ENCODE peak calls at places on chromosomes 1 and 21, in five cellular contexts. D is EL, F is AG10803, O is omental fat pad, A is GM23338. U is an unnamed sample.

GRCh38 chr21:33206771-33207290 is 22.9 kb upstream of the IFNAR2 start:
- DNase-seq in F (no peak), A (no peak), O (no peak), D (no peak), U (no peak)

GRCh38 chr1:30764939-30765582 is 7.5 kb upstream of the LAPTM5 start:
- DNase-seq in D (no peak), A (no peak), O (no peak), F (no peak), U (no peak)

GRCh38 chr21:26506951-26507350 is 66.1 kb downstream of the CYYR1 start:
- DNase-seq in O (no peak), D (peak), A (no peak), F (peak), U (no peak)

GRCh38 chr1:20753589-20753988 is 21.1 kb upstream of the SH2D5 start:
- DNase-seq in A (no peak), F (peak), D (peak), O (no peak), U (no peak)

GRCh38 chr1:218374972-218375371 is 29.8 kb downstream of the TGFB2 start:
- DNase-seq in D (peak), F (no peak), O (no peak), A (no peak), U (no peak)

GRCh38 chr1:26045712-26046312 is at the start of gene SLC30A2:
- DNase-seq in O (no peak), D (no peak), A (peak), F (no peak), U (no peak)

GRCh38 chr1:116852910-116853309 is 56.8 kb upstream of the PTGFRN start:
- DNase-seq in O (no peak), D (peak), A (peak), F (peak), U (no peak)

GRCh38 chr1:53330819-53331218 is 2.9 kb upstream of the LRP8 start:
- DNase-seq in F (no peak), A (no peak), O (no peak), D (no peak), U (peak)

GRCh38 chr1:6653651-6654290 is 29.1 kb downstream of the THAP3 start:
- DNase-seq in A (no peak), F (no peak), O (no peak), D (no peak), U (no peak)

GRCh38 chr21:34889287-34889536 is 159.9 kb downstream of the RUNX1 start:
- DNase-seq in A (peak), D (peak), F (peak), O (no peak), U (peak)

GRCh38 chr1:181152892-181153633 is 64.6 kb downstream of the IER5 start:
- DNase-seq in A (peak), D (peak), O (no peak), F (peak), U (peak)

GRCh38 chr1:35756064-35756463 is 13.7 kb downstream of the CLSPN start:
- DNase-seq in O (no peak), D (no peak), F (no peak), A (no peak), U (no peak)

GRCh38 chr1:173255214-173255813 is 48.2 kb upstream of the TNFSF4 start:
- DNase-seq in O (no peak), F (peak), D (peak), A (peak), U (no peak)

GRCh38 chr1:169680377-169681019 is 30.9 kb downstream of the SELL start:
- DNase-seq in F (no peak), A (no peak), D (no peak), O (no peak), U (no peak)

GRCh38 chr1:40161125-40161887 is at the start of gene RLF:
- DNase-seq in D (peak), O (peak), F (peak), A (peak), U (peak)

GRCh38 chr1:4652631-4653327 is 1.6 kb upstream of the AJAP1 start:
- DNase-seq in F (peak), A (peak), O (no peak), D (peak), U (no peak)

GRCh38 chr1:210702512-210702911 is 373.8 kb downstream of the HHAT start:
- DNase-seq in D (no peak), F (no peak), A (peak), O (no peak), U (no peak)

GRCh38 chr21:38645282-38645681 is 147.0 kb upstream of the ERG start:
- DNase-seq in D (peak), F (peak), A (no peak), O (no peak), U (no peak)

GRCh38 chr1:148379697-148380096 is 103.4 kb downstream of the PPIAL4G start:
- DNase-seq in O (no peak), A (peak), F (no peak), D (no peak), U (no peak)

GRCh38 chr1:174996474-174996873 is 3.3 kb upstream of the CACYBP start:
- DNase-seq in D (peak), O (no peak), A (no peak), F (peak), U (no peak)

GRCh38 chr1:202105571-202106339 is 17.0 kb upstream of the GPR37L1 start:
- DNase-seq in A (peak), F (peak), D (peak), O (no peak), U (no peak)

GRCh38 chr1:201702936-201703335 is 126.0 kb upstream of the IPO9 start:
- DNase-seq in D (no peak), F (peak), A (peak), O (no peak), U (no peak)

GRCh38 chr1:231272173-231272572 is 31.2 kb downstream of the GNPAT start:
- DNase-seq in F (no peak), O (no peak), D (no peak), A (no peak), U (no peak)

GRCh38 chr1:243253927-243254232 is 1.2 kb downstream of the CEP170 start:
- DNase-seq in A (no peak), F (no peak), D (peak), O (no peak), U (no peak)

U was measured in coronary artery.